ENCODE peak calls at places on chromosomes 3 and 15, in nine cellular contexts. One of them, this sample, is unnamed.

GRCh38 chr3:29301332-29302011 is 20.6 kb downstream of the RBMS3 start:
- DNase-seq in T-helper 2 cell: no peak
- DNase-seq in effector memory CD8-positive, alpha-beta T cell: no peak
- DNase-seq in AG10803: peak
- DNase-seq in Ammon's horn: no peak
- DNase-seq in NCI-H1092: no peak
- DNase-seq in fibroblast of villous mesenchyme: peak
- DNase-seq in SK-MEL-5: no peak
- DNase-seq in colonic mucosa: no peak
- DNase-seq in this sample: no peak

GRCh38 chr15:72182673-72183072 is 14.9 kb downstream of the GRAMD2A start:
- DNase-seq in T-helper 2 cell: no peak
- DNase-seq in effector memory CD8-positive, alpha-beta T cell: no peak
- DNase-seq in AG10803: no peak
- DNase-seq in Ammon's horn: no peak
- DNase-seq in NCI-H1092: no peak
- DNase-seq in fibroblast of villous mesenchyme: peak
- DNase-seq in SK-MEL-5: peak
- DNase-seq in colonic mucosa: no peak
- DNase-seq in this sample: no peak

GRCh38 chr3:139111392-139112229 is 66.9 kb upstream of the PRR23C start:
- DNase-seq in T-helper 2 cell: peak
- DNase-seq in effector memory CD8-positive, alpha-beta T cell: peak
- DNase-seq in AG10803: peak
- DNase-seq in Ammon's horn: peak
- DNase-seq in NCI-H1092: peak
- DNase-seq in fibroblast of villous mesenchyme: peak
- DNase-seq in SK-MEL-5: peak
- DNase-seq in colonic mucosa: peak
- DNase-seq in this sample: peak

GRCh38 chr3:191136347-191136746 is 62.7 kb upstream of the OSTN start:
- DNase-seq in T-helper 2 cell: no peak
- DNase-seq in effector memory CD8-positive, alpha-beta T cell: no peak
- DNase-seq in AG10803: peak
- DNase-seq in Ammon's horn: no peak
- DNase-seq in NCI-H1092: no peak
- DNase-seq in fibroblast of villous mesenchyme: peak
- DNase-seq in SK-MEL-5: peak
- DNase-seq in colonic mucosa: no peak
- DNase-seq in this sample: no peak

GRCh38 chr3:134136604-134137003 is 106.9 kb upstream of the SLCO2A1 start:
- DNase-seq in T-helper 2 cell: no peak
- DNase-seq in effector memory CD8-positive, alpha-beta T cell: no peak
- DNase-seq in AG10803: no peak
- DNase-seq in Ammon's horn: no peak
- DNase-seq in NCI-H1092: no peak
- DNase-seq in fibroblast of villous mesenchyme: no peak
- DNase-seq in SK-MEL-5: no peak
- DNase-seq in colonic mucosa: no peak
- DNase-seq in this sample: no peak

GRCh38 chr3:45773044-45773443 is 23.3 kb downstream of the SLC6A20 start:
- DNase-seq in T-helper 2 cell: no peak
- DNase-seq in effector memory CD8-positive, alpha-beta T cell: no peak
- DNase-seq in AG10803: no peak
- DNase-seq in Ammon's horn: no peak
- DNase-seq in NCI-H1092: no peak
- DNase-seq in fibroblast of villous mesenchyme: no peak
- DNase-seq in SK-MEL-5: no peak
- DNase-seq in colonic mucosa: peak
- DNase-seq in this sample: no peak

GRCh38 chr3:62319570-62320243 is 53.6 kb downstream of the FEZF2 start:
- DNase-seq in T-helper 2 cell: no peak
- DNase-seq in effector memory CD8-positive, alpha-beta T cell: no peak
- DNase-seq in AG10803: no peak
- DNase-seq in Ammon's horn: no peak
- DNase-seq in NCI-H1092: peak
- DNase-seq in fibroblast of villous mesenchyme: no peak
- DNase-seq in SK-MEL-5: no peak
- DNase-seq in colonic mucosa: no peak
- DNase-seq in this sample: peak

GRCh38 chr3:13332158-13332557 is 88.0 kb downstream of the NUP210 start:
- DNase-seq in T-helper 2 cell: no peak
- DNase-seq in effector memory CD8-positive, alpha-beta T cell: no peak
- DNase-seq in AG10803: no peak
- DNase-seq in Ammon's horn: no peak
- DNase-seq in NCI-H1092: no peak
- DNase-seq in fibroblast of villous mesenchyme: no peak
- DNase-seq in SK-MEL-5: no peak
- DNase-seq in colonic mucosa: no peak
- DNase-seq in this sample: no peak